ENCODE peak calls at places on chromosomes 3 and 15, in four cellular contexts. One of them, this sample, is unnamed.

GRCh38 chr3:126487151-126487771 is 11.6 kb upstream of the ZXDC start:
- DNase-seq in natural killer cell: no peak
- DNase-seq in left ventricle myocardium inferior: no peak
- DNase-seq in dorsolateral prefrontal cortex: no peak
- DNase-seq in this sample: no peak

GRCh38 chr3:42660898-42661297 is 7.4 kb downstream of the ZBTB47 start:
- DNase-seq in natural killer cell: no peak
- DNase-seq in left ventricle myocardium inferior: no peak
- DNase-seq in dorsolateral prefrontal cortex: no peak
- DNase-seq in this sample: no peak

GRCh38 chr15:68085052-68085451 is 30.9 kb downstream of the PIAS1 start:
- DNase-seq in natural killer cell: no peak
- DNase-seq in left ventricle myocardium inferior: no peak
- DNase-seq in dorsolateral prefrontal cortex: no peak
- DNase-seq in this sample: no peak

GRCh38 chr3:177595789-177596188 is 398.5 kb upstream of the TBL1XR1 start:
- DNase-seq in natural killer cell: no peak
- DNase-seq in left ventricle myocardium inferior: no peak
- DNase-seq in dorsolateral prefrontal cortex: no peak
- DNase-seq in this sample: no peak

GRCh38 chr3:117553461-117553860 is 843.9 kb downstream of the TUSC7 start:
- DNase-seq in natural killer cell: no peak
- DNase-seq in left ventricle myocardium inferior: no peak
- DNase-seq in dorsolateral prefrontal cortex: no peak
- DNase-seq in this sample: no peak

GRCh38 chr3:176755977-176756376 is 441.3 kb downstream of the TBL1XR1 start:
- DNase-seq in natural killer cell: no peak
- DNase-seq in left ventricle myocardium inferior: no peak
- DNase-seq in dorsolateral prefrontal cortex: no peak
- DNase-seq in this sample: no peak

GRCh38 chr3:31213869-31214486 is 318.7 kb upstream of the STT3B start:
- DNase-seq in natural killer cell: no peak
- DNase-seq in left ventricle myocardium inferior: no peak
- DNase-seq in dorsolateral prefrontal cortex: no peak
- DNase-seq in this sample: no peak

GRCh38 chr3:179455954-179456353 is 4.7 kb upstream of the GNB4 start:
- DNase-seq in natural killer cell: no peak
- DNase-seq in left ventricle myocardium inferior: no peak
- DNase-seq in dorsolateral prefrontal cortex: no peak
- DNase-seq in this sample: no peak

DNA sequence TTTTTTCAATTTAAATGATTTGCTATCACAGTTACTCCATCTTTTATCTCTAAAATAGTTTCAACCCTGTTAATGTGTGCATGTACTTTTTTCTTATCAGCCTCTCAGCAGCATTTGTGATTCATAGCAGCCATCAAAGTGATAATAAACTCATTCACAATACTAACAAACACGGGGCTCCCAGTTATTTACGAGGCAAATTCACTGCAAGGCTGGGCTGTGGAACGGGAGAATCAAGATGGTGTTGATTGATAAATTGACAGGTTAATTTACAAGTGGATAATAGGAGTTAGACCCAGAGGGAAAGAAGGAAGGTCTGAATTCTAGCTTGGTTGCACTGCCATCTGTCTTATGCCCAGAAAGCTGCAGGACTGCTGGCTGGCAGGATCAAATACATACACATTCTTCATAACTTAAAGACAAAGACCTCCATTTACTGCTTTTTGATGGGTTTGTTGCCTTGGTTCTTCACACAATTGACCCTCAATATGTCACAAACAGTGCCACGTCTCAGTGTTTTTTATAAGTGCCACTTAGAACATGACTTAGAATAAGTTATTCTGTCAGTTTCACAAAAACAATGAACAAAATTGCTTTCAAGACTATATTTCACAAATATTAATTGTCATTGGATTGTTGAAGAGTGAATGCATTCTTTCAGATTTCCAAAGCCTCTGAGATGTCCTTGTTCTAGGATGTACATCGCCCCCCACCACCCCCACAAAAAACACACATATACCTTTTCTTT is 562.8 kb downstream of the NR2F2 start:
- DNase-seq in natural killer cell: no peak
- DNase-seq in left ventricle myocardium inferior: no peak
- DNase-seq in dorsolateral prefrontal cortex: no peak
- DNase-seq in this sample: no peak
- TF ChIP-seq CTCF in natural killer cell: no peak
- TF ChIP-seq CTCF in left ventricle myocardium inferior: peak
- TF ChIP-seq CTCF in dorsolateral prefrontal cortex: peak
- TF ChIP-seq CTCF in this sample: peak

DNA sequence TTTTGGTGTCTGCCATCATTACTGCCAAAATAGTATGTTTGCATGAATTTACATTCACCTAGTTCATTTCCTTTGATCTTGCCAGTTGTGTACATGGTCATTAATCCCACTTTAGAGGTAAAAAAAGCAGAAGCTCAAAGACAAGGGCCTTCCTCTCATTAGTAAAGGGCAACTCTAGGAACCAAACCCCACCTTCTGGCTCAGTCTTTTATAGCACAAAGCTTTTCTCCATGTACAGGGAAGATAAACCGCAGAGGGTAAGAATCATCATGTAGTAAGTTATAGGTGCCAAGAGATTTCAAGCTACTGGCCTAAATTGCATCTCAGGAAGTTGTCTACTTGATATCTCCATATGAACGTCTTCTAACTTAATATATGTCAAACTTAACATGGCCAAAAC is 19.3 kb upstream of the SPG21 start:
- DNase-seq in natural killer cell: no peak
- DNase-seq in left ventricle myocardium inferior: no peak
- DNase-seq in dorsolateral prefrontal cortex: no peak
- DNase-seq in this sample: no peak
- TF ChIP-seq CTCF in natural killer cell: no peak
- TF ChIP-seq CTCF in left ventricle myocardium inferior: no peak
- TF ChIP-seq CTCF in dorsolateral prefrontal cortex: no peak
- TF ChIP-seq CTCF in this sample: no peak

GRCh38 chr3:184546252-184546651 is 15.3 kb upstream of the EPHB3 start:
- DNase-seq in natural killer cell: no peak
- DNase-seq in left ventricle myocardium inferior: no peak
- DNase-seq in dorsolateral prefrontal cortex: no peak
- DNase-seq in this sample: no peak
- TF ChIP-seq CTCF in natural killer cell: no peak
- TF ChIP-seq CTCF in left ventricle myocardium inferior: no peak
- TF ChIP-seq CTCF in dorsolateral prefrontal cortex: no peak
- TF ChIP-seq CTCF in this sample: no peak

DNA sequence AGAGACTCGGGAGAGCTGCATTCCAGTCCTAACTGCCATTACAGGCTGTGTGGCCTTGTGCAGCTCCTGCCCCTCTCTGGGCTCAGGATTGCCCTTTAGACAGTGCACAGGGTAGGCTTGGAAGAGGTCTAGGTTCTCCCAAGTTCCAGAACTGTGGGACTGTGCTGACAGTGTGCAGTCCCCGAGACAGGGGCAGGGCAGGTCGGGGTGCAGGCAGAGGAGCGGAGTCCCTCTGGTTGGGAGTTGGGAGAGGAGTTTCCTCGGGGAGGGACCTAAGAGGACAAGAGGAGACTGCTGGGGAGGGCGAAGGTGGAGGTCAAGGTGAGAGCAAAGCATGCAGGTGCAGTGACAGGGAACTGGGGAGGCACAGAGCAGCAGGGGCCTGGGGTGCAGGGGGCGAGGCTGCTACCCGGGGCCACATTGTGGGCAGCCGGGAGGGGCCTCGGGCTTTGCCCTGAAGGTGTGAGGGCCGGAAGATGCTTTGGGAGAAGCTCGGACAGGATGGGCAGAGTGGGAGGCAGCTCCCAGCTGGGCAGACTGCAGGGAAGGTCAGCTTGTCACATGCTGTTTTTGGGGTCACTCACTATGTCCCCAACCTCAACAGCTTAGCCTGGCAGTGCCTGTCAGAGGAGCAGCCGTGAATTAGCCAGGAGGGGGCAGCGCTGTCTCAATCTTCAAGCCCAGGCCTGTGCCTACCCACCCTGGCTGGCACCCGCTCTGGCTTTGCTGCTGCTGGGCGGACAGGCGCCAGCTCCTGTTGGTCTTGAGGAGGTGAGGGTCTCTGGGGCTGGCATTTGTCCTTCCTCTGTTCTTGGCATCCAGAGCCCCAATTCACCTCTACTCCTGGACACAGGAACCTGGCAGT is 15.4 kb upstream of the CSPG4 start:
- DNase-seq in natural killer cell: peak
- DNase-seq in left ventricle myocardium inferior: peak
- DNase-seq in dorsolateral prefrontal cortex: peak
- DNase-seq in this sample: no peak
- TF ChIP-seq CTCF in natural killer cell: peak
- TF ChIP-seq CTCF in left ventricle myocardium inferior: peak
- TF ChIP-seq CTCF in dorsolateral prefrontal cortex: peak
- TF ChIP-seq CTCF in this sample: peak

GRCh38 chr3:27484002-27484844 is at the start of gene SLC4A7:
- DNase-seq in natural killer cell: peak
- DNase-seq in left ventricle myocardium inferior: peak
- DNase-seq in dorsolateral prefrontal cortex: peak
- DNase-seq in this sample: peak
- TF ChIP-seq CTCF in natural killer cell: no peak
- TF ChIP-seq CTCF in left ventricle myocardium inferior: no peak
- TF ChIP-seq CTCF in dorsolateral prefrontal cortex: peak
- TF ChIP-seq CTCF in this sample: no peak

GRCh38 chr15:41115088-41115651 is 910 bp downstream of the INO80 start:
- DNase-seq in natural killer cell: no peak
- DNase-seq in left ventricle myocardium inferior: no peak
- DNase-seq in dorsolateral prefrontal cortex: no peak
- DNase-seq in this sample: no peak
- TF ChIP-seq CTCF in natural killer cell: no peak
- TF ChIP-seq CTCF in left ventricle myocardium inferior: no peak
- TF ChIP-seq CTCF in dorsolateral prefrontal cortex: no peak
- TF ChIP-seq CTCF in this sample: peak

GRCh38 chr3:27176256-27176655 is 192.9 kb downstream of the NEK10 start:
- DNase-seq in natural killer cell: no peak
- DNase-seq in left ventricle myocardium inferior: no peak
- DNase-seq in dorsolateral prefrontal cortex: no peak
- DNase-seq in this sample: no peak

GRCh38 chr3:27171113-27171512 is 198.1 kb downstream of the NEK10 start:
- DNase-seq in natural killer cell: no peak
- DNase-seq in left ventricle myocardium inferior: no peak
- DNase-seq in dorsolateral prefrontal cortex: no peak
- DNase-seq in this sample: no peak

DNA sequence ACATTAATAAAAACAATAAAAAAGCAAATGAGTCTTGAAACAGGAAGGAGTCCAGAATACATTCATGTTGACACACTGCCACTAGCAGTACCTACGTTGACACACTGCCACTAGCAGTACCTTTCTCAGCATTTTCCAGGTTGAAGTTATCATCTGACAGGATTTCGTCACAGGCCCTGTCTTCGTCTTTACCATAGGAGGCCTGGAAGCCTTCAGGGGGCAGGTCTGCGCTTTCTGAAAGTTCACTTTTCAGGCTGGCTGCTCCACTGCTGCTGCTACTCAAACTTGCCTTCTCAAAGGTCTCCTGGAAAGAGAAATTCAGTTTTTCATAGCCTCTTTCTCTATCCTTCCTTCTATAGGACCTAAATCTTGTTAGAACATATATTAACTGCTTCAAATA is 194.7 kb downstream of the NEK10 start:
- DNase-seq in natural killer cell: no peak
- DNase-seq in left ventricle myocardium inferior: no peak
- DNase-seq in dorsolateral prefrontal cortex: no peak
- DNase-seq in this sample: no peak
- TF ChIP-seq CTCF in natural killer cell: no peak
- TF ChIP-seq CTCF in left ventricle myocardium inferior: no peak
- TF ChIP-seq CTCF in dorsolateral prefrontal cortex: no peak
- TF ChIP-seq CTCF in this sample: no peak

DNA sequence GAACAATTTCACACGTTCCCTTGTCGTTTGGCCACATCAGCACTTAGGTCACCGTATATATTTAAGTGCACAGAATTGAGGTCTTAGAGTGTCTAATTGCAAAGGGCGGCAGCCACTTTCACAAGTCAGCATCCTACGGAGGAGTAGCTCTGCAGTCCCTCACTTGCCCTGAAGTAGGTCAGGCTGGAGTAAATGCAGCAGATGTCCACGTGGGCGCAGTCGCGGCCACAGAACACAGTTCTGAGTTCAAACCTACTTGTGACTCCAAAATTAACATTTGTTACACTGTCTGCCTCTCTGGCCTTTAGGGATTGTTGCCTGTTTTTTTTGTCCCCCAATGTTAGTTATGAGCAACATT is 85.8 kb downstream of the PDCD6IP start:
- DNase-seq in natural killer cell: no peak
- DNase-seq in left ventricle myocardium inferior: peak
- DNase-seq in dorsolateral prefrontal cortex: peak
- DNase-seq in this sample: no peak
- TF ChIP-seq CTCF in natural killer cell: no peak
- TF ChIP-seq CTCF in left ventricle myocardium inferior: peak
- TF ChIP-seq CTCF in dorsolateral prefrontal cortex: no peak
- TF ChIP-seq CTCF in this sample: no peak

This sample was measured in progenitor cell of endocrine pancreas.